ENCODE peak calls at places on chromosome 15, in six cellular contexts. Y, P, Z, Q, H and V are unnamed samples.

GRCh38 chr15:31811641-31812040 is 218.7 kb upstream of the CHRNA7 start:
- DNase-seq in Y (no peak), P (no peak), Z (no peak), Q (no peak), H (no peak), V (no peak)

GRCh38 chr15:70447081-70447480 is 316.3 kb downstream of the UACA start:
- DNase-seq in Y (no peak), P (no peak), Z (no peak), Q (no peak), H (no peak), V (no peak)

GRCh38 chr15:35496585-35496984 is 49.4 kb downstream of the DPH6 start:
- DNase-seq in Y (no peak), P (no peak), Z (no peak), Q (no peak), H (no peak), V (no peak)

GRCh38 chr15:73679964-73680363 is 4.2 kb upstream of the CD276 start:
- DNase-seq in Y (no peak), P (no peak), Z (no peak), Q (no peak), H (no peak), V (no peak)

GRCh38 chr15:64634020-64634419 is 141.4 kb downstream of the RBPMS2 start:
- DNase-seq in Y (no peak), P (peak), Z (no peak), Q (no peak), H (no peak), V (peak)

GRCh38 chr15:64865998-64866520 is 24.3 kb downstream of the PLEKHO2 start:
- DNase-seq in Y (no peak), P (no peak), Z (no peak), Q (no peak), H (no peak), V (no peak)

GRCh38 chr15:90231028-90232017 is 2.4 kb downstream of the CIB1 start:
- DNase-seq in Y (no peak), P (no peak), Z (no peak), Q (no peak), H (peak), V (no peak)

GRCh38 chr15:32704343-32705076 is 13.3 kb upstream of the GREM1 start:
- DNase-seq in Y (no peak), P (no peak), Z (no peak), Q (no peak), H (peak), V (no peak)

GRCh38 chr15:66774001-66774814 is 72.2 kb downstream of the SMAD6 start:
- DNase-seq in Y (peak), P (peak), Z (peak), Q (peak), H (peak), V (peak)

GRCh38 chr15:78364233-78364632 is 24.1 kb downstream of the CRABP1 start:
- DNase-seq in Y (peak), P (no peak), Z (no peak), Q (peak), H (no peak), V (no peak)

GRCh38 chr15:81259791-81260190 is 63.1 kb downstream of the IL16 start:
- DNase-seq in Y (no peak), P (no peak), Z (no peak), Q (no peak), H (no peak), V (no peak)

GRCh38 chr15:39194431-39194830 is 386.4 kb upstream of the THBS1 start:
- DNase-seq in Y (no peak), P (no peak), Z (no peak), Q (no peak), H (peak), V (no peak)

GRCh38 chr15:100242989-100243388 is 98.8 kb downstream of the ADAMTS17 start:
- DNase-seq in Y (no peak), P (no peak), Z (no peak), Q (no peak), H (peak), V (no peak)

GRCh38 chr15:76196286-76196948 is 114.9 kb downstream of the ETFA start:
- DNase-seq in Y (no peak), P (peak), Z (peak), Q (peak), H (peak), V (no peak)

GRCh38 chr15:60179786-60180391 is 175.8 kb downstream of the FOXB1 start:
- DNase-seq in Y (no peak), P (peak), Z (peak), Q (peak), H (peak), V (peak)
- TF ChIP-seq CTCF in Y (peak), P (peak), Z (peak), Q (peak), H (peak), V (peak)

GRCh38 chr15:91968610-91969009 is 115.1 kb downstream of the SLCO3A1 start:
- DNase-seq in Y (no peak), P (no peak), Z (no peak), Q (no peak), H (no peak), V (no peak)
- TF ChIP-seq CTCF in Y (peak), P (peak), Z (no peak), Q (peak), H (peak), V (peak)

DNA sequence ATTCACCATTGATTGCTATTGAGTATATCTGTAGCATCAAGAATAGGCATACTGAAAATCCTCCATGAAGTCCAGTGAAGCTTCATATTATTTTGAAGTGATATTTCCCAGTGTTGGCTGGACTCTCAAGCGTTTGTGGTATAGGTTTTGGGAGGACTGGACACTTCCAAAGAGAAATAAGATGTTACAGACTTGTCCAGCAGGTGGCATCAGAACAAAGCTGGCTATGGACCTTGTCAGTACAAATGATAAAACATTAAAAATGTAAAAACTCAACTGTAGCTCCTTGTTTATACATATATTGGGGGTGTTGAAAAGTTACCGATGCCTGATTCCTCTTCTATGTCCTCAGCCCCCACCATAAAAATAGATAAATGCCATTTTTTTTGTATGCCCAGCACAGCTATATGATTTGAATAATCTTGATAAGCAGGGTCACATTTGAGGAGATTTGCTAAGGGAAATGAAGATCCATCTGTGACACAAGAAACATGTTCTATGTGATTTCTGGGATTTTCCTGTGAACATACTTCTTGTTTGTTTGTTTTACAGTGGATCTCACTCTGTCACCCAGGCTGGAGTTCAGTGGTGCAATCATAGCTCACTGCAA is 54.5 kb upstream of the GOLGA6B start:
- DNase-seq in Y (no peak), P (peak), Z (peak), Q (peak), H (peak), V (peak)
- TF ChIP-seq CTCF in Y (peak), P (peak), Z (peak), Q (peak), H (peak), V (peak)

GRCh38 chr15:92053727-92054316 is 200.3 kb downstream of the SLCO3A1 start:
- DNase-seq in Y (no peak), P (no peak), Z (no peak), Q (no peak), H (no peak), V (no peak)
- TF ChIP-seq CTCF in Y (peak), P (peak), Z (peak), Q (peak), H (peak), V (peak)

DNA sequence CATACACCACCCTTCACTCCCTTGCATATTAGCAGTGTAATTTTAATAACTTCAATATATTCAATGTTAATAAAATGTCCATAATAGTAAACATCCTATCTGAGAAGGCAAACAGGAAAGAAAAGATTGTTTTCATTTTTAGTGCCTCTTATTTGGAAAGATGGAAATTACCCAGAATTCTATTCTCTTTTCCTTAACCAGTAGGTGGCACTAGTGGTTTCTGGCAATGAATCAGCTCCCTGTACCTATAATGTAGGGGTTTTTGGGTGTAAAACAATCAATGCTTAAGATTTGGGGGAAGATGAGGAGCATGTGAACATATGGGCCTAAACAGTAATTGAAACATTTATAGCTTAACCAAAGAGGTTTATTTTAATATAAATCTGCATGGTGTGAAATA is 5.7 kb upstream of the SEMA6D start:
- DNase-seq in Y (no peak), P (peak), Z (no peak), Q (peak), H (peak), V (no peak)
- TF ChIP-seq CTCF in Y (peak), P (peak), Z (peak), Q (peak), H (peak), V (peak)

GRCh38 chr15:89230277-89230676 is 8.9 kb upstream of the RLBP1 start:
- DNase-seq in Y (no peak), P (peak), Z (no peak), Q (no peak), H (no peak), V (no peak)
- TF ChIP-seq CTCF in Y (no peak), P (peak), Z (no peak), Q (no peak), H (no peak), V (no peak)